ENCODE peak calls at places on chromosomes 16 and 17, in four cellular contexts. M, W, T and U are unnamed samples.

GRCh38 chr16:66481081-66481942 is 54.2 kb downstream of the BEAN1 start:
- DNase-seq in W (no peak), M (no peak), T (no peak), U (no peak)

GRCh38 chr16:67415872-67416793 is at the start of gene ZDHHC1:
- DNase-seq in M (peak), T (peak), W (no peak), U (peak)

GRCh38 chr17:38585056-38585804 is 20.5 kb downstream of the SRCIN1 start:
- DNase-seq in M (no peak), T (peak), W (peak), U (peak)

GRCh38 chr17:63984651-63985386 is 12.1 kb upstream of the SCN4A start:
- DNase-seq in T (peak), W (peak), M (no peak), U (no peak)

GRCh38 chr17:48348352-48348751 is 81.7 kb downstream of the SKAP1 start:
- DNase-seq in T (no peak), W (no peak), M (no peak), U (no peak)

GRCh38 chr17:63455417-63455816 is 9.3 kb upstream of the CYB561 start:
- DNase-seq in W (no peak), M (no peak), T (no peak), U (no peak)

GRCh38 chr16:2470603-2471015 is 488 bp upstream of the NTN3 start:
- DNase-seq in M (no peak), T (no peak), W (no peak), U (no peak)

GRCh38 chr17:32497431-32498205 is 10.8 kb downstream of the CDK5R1 start:
- DNase-seq in M (no peak), T (no peak), W (no peak), U (no peak)

GRCh38 chr17:1872976-1873375 is 43.2 kb downstream of the RPA1 start:
- DNase-seq in M (no peak), W (no peak), T (no peak), U (no peak)

GRCh38 chr16:67718668-67719047 is 458 bp downstream of the GFOD2 start:
- DNase-seq in T (no peak), M (no peak), W (no peak), U (no peak)

GRCh38 chr17:41100081-41100480 is 1.9 kb downstream of the KRTAP4-16 start:
- DNase-seq in M (no peak), T (no peak), W (no peak), U (no peak)

GRCh38 chr16:66814734-66815133 is 13.3 kb upstream of the TERB1 start:
- DNase-seq in W (no peak), M (no peak), T (no peak), U (no peak)

GRCh38 chr17:44751806-44752205 is 7.0 kb upstream of the ADAM11 start:
- DNase-seq in M (no peak), W (no peak), T (no peak), U (no peak)

GRCh38 chr16:53773150-53773846 is 69.3 kb downstream of the FTO start:
- DNase-seq in W (peak), T (peak), M (peak), U (no peak)

GRCh38 chr16:2147981-2148671 is at the start of gene RAB26:
- DNase-seq in M (peak), T (peak), W (peak), U (no peak)

GRCh38 chr17:45234641-45235040 is 13.0 kb downstream of the FMNL1 start:
- DNase-seq in W (peak), T (peak), M (no peak), U (no peak)

GRCh38 chr16:84608281-84608680 is 9.6 kb downstream of the COTL1 start:
- DNase-seq in T (no peak), W (no peak), M (no peak), U (no peak)

GRCh38 chr17:9432867-9433495 is 142.6 kb downstream of the STX8 start:
- DNase-seq in W (no peak), T (no peak), M (no peak), U (no peak)

GRCh38 chr16:60142991-60143705 is 1409.0 kb upstream of the GOT2 start:
- DNase-seq in M (no peak), T (no peak), W (no peak), U (no peak)

GRCh38 chr16:70726869-70727494 is 41.1 kb upstream of the MTSS2 start:
- DNase-seq in T (no peak), W (no peak), M (no peak), U (no peak)

GRCh38 chr16:75099738-75100615 is 16.6 kb downstream of the LDHD start:
- DNase-seq in T (no peak), M (no peak), W (no peak), U (no peak)

GRCh38 chr17:5584971-5585794 is 874 bp upstream of the NLRP1 start:
- DNase-seq in W (no peak), T (no peak), M (no peak), U (no peak)

GRCh38 chr16:8730335-8730915 is 56.0 kb downstream of the ABAT start:
- DNase-seq in W (no peak), T (no peak), M (no peak), U (no peak)

GRCh38 chr16:74666425-74667214 is at the start of gene RFWD3:
- DNase-seq in T (peak), M (peak), W (peak), U (peak)

GRCh38 chr17:48484256-48484655 is 46.6 kb downstream of the HOXB1 start:
- DNase-seq in W (no peak), M (no peak), T (no peak), U (no peak)

GRCh38 chr17:80688994-80689635 is 144.5 kb downstream of the RPTOR start:
- DNase-seq in M (no peak), W (no peak), T (peak), U (no peak)

GRCh38 chr16:30526137-30526822 is at the start of gene ZNF768:
- DNase-seq in M (peak), T (peak), W (peak), U (peak)

GRCh38 chr17:76402711-76403110 is 18.3 kb downstream of the SPHK1 start:
- DNase-seq in T (no peak), W (no peak), M (no peak), U (no peak)

GRCh38 chr17:9470171-9470570 is 105.4 kb downstream of the STX8 start:
- DNase-seq in T (no peak), M (no peak), W (no peak), U (no peak)

GRCh38 chr16:68436581-68436980 is 11.7 kb downstream of the SMPD3 start:
- DNase-seq in W (no peak), T (peak), M (no peak), U (peak)

GRCh38 chr16:48948911-48949310 is 332.7 kb downstream of the CBLN1 start:
- DNase-seq in T (no peak), M (no peak), W (no peak), U (no peak)

DNA sequence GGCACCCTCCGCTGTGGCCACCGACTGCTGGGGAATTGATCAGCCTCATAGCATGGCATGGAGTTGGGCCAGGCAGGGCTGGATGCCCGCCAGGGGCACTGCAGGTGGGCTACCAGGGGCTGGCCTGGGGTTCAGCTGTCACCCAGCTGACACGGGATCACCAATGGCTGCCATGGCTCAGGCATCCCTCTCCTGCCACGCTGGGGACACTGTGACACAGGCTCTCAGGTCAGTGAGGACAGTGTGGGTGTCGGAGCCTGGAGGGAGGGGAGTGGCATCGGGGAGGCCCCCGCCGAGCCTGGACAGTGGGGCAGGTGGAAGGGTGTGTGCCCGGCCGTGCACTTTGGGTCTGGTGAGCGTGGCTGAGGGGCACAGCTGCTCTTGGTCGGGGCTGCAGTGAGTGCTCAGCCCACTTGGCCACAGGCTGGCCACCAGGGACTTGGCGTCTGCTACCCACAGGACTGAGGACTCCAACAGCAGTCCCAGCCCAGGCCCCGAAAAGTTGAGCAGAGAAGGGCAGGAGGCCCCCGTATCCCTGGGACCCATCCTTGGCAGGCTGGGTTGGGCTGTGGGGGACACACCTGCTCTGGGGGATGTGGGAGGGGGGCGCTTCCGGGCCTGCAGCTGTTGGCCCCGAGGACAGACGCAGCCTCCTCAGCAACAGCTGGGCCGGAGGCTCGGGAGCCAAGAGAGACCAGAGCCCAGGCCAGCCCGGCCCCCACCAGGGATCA is 19.6 kb upstream of the SSTR5 start:
- DNase-seq in M (no peak), W (no peak), T (no peak), U (no peak)
- TF ChIP-seq PHF8 in M (no peak), W (no peak), T (no peak), U (no peak)

GRCh38 chr17:58252141-58252540 is 13.8 kb downstream of the LPO start:
- DNase-seq in M (no peak), W (no peak), T (no peak), U (no peak)

GRCh38 chr17:58248955-58249269 is 10.5 kb downstream of the LPO start:
- DNase-seq in W (no peak), T (no peak), M (no peak), U (no peak)

GRCh38 chr17:58247511-58248363 is 9.4 kb downstream of the LPO start:
- DNase-seq in M (no peak), W (no peak), T (no peak), U (no peak)

GRCh38 chr17:58250344-58251011 is 12.1 kb downstream of the LPO start:
- DNase-seq in T (no peak), M (no peak), W (peak), U (peak)

DNA sequence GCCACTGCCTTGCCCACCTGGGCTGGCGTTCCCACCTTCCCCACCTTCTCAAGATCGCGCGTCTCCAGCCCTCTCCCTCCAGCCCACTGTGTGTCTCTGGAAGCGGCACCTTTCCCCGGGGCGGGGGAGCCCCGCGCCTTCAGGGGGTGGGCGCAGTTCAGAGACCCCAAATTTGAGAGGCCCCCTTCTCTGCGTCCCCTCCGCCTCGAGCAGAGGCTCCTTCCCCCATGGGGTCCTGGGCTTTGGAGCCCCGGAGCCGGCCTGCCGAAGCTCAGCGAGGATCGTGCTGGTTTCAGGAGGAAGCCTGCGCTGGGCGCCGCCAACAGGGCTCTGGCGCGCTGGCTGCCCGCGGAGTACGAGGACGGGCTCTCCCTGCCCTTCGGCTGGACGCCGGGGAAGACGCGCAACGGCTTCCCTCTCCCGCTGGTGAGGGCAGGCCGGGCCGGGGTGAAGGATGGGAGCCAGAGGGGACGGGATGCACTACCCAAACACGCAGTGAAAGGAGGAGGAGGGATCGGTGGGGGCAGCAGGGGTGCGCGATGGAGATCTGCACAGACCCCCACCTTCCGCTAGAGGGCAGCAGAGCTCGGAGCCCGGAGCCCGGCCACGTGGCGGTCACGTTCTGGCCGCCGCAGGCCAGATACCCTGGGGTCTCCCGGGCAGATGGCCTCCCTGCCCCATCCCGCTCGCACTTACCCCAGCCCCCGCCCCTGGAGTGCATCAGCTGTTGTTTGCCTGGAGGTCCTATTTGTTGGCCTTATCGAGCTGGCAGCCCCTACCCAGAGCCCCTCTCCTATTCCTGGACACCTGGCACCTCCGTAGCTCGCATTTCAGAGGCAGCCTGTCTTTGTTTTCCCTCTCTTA is 11.1 kb downstream of the LPO start:
- DNase-seq in T (peak), M (peak), W (peak), U (peak)
- TF ChIP-seq CTCF in T (peak), M (peak), W (peak), U (peak)

GRCh38 chr17:58528443-58528842 is 14.0 kb upstream of the MTMR4 start:
- DNase-seq in W (no peak), T (no peak), M (no peak), U (no peak)

GRCh38 chr17:58531122-58531521 is 16.7 kb upstream of the MTMR4 start:
- DNase-seq in W (no peak), M (no peak), T (no peak), U (peak)

GRCh38 chr17:58527949-58528348 is 13.5 kb upstream of the MTMR4 start:
- DNase-seq in W (no peak), M (no peak), T (no peak), U (no peak)

GRCh38 chr17:58530655-58531054 is 16.2 kb upstream of the MTMR4 start:
- DNase-seq in W (no peak), M (no peak), T (no peak), U (no peak)

GRCh38 chr17:58529275-58529674 is 14.8 kb upstream of the MTMR4 start:
- DNase-seq in T (no peak), W (no peak), M (no peak), U (no peak)
- TF ChIP-seq PHF8 in T (no peak), W (no peak), M (no peak), U (no peak)

GRCh38 chr17:39629894-39630293 is 3.1 kb downstream of the PPP1R1B start:
- DNase-seq in T (no peak), M (no peak), W (peak), U (no peak)

GRCh38 chr17:39633570-39634183 is 3.3 kb upstream of the STARD3 start:
- DNase-seq in W (no peak), M (no peak), T (no peak), U (no peak)

GRCh38 chr17:39631403-39631802 is 4.7 kb downstream of the PPP1R1B start:
- DNase-seq in T (no peak), M (no peak), W (no peak), U (no peak)

GRCh38 chr17:39634384-39634871 is 2.5 kb upstream of the STARD3 start:
- DNase-seq in T (peak), M (peak), W (no peak), U (no peak)

GRCh38 chr17:39632153-39632941 is 4.6 kb upstream of the STARD3 start:
- DNase-seq in M (no peak), W (no peak), T (no peak), U (no peak)
- TF ChIP-seq CTCF in M (no peak), W (no peak), T (no peak), U (no peak)

DNA sequence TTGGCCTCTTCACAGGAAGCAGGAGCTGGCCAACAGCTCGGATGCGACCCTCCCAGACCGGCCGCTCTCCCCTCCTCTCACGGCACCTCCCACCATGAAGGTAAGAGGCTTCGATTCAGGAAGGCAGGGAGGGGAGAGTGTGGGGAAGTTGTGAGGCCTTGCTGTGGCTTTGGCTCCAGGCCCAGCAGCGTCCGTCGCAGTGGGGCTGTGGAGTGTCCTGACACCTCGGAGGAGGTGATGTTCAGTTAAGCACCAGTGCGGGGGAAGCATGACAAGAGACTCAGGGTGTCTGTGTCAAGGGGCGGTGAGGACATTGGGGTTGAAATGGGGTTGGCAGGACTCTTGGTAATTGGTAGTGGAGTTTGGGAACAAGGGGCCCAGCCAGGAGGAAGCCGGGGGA is 109.0 kb downstream of the RAP1GAP2 start:
- DNase-seq in W (no peak), M (no peak), T (no peak), U (no peak)
- TF ChIP-seq PHF8 in W (no peak), M (no peak), T (no peak), U (no peak)

DNA sequence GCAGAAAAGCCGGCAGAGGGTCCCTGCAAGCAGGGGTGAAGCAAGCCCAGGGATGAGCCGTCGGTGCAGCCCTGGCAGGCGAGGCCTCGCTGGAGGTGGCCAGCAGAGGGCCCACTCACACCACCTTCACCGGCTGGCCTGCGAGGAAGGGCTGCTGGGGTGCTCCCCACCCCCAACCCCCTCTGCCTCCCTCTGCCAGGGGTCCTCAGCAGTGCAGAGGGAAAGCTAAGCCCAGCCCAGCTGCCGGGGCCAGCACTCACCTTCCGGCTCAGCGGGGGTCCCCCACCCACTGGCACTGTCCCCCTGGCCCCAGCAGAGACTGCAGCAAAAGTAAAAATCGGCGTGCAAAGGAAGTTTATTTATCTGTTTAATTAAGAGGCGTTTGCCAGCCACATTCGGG is 113.4 kb downstream of the ENGASE start:
- DNase-seq in T (peak), W (no peak), M (peak), U (peak)
- TF ChIP-seq CTCF in T (peak), W (peak), M (peak), U (peak)

GRCh38 chr16:57091990-57092785 is at the start of gene CPNE2:
- DNase-seq in W (no peak), M (peak), T (peak), U (peak)
- TF ChIP-seq PHF8 in W (peak), M (peak), T (peak), U (peak)

DNA sequence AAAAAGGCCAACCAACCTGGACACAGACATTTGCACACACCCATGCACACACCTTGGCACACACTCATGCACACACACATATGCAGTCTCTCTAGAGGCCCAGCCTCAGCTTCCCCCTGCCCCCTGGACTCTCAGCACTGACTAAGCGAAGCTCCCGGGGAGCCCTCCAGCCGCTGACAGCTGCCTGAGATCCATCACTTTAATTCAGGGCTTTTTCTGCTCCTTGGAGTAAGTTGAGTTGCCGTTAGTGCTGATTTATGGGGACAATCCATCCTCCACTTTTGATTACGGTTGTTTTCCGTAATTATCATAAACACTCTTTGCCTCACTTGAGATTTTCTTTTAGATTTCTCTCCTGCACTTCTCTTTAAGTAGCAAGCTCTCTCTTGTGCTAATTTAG is 158.6 kb upstream of the CDC42EP4 start:
- DNase-seq in W (no peak), T (no peak), M (no peak), U (no peak)
- TF ChIP-seq CTCF in W (no peak), T (no peak), M (no peak), U (no peak)